ENCODE peak calls at places on chromosome 7, in seven cellular contexts. G is thoracic aorta, Q is uterus, S is IMR-90, H is fibroblast of villous mesenchyme, Z is brain microvascular endothelial cell, M is Peyer's patch. C is an unnamed sample.

GRCh38 chr7:116786791-116787443 is 75.5 kb upstream of the CAPZA2 start:
- DNase-seq in G (no peak), Q (no peak), S (peak; percentile 46), H (peak; percentile 40), Z (peak; percentile 41), M (no peak), C (peak; percentile 73)

GRCh38 chr7:147700702-147701101 is 889.9 kb upstream of the C7orf33 start:
- DNase-seq in G (no peak), Q (no peak), S (no peak), H (no peak), Z (no peak), M (no peak), C (peak; percentile 2)

GRCh38 chr7:55074008-55074499 is 55.2 kb downstream of the EGFR start:
- DNase-seq in G (no peak), Q (no peak), S (peak; percentile 79), H (peak; percentile 82), Z (peak; percentile 97), M (peak; percentile 84), C (peak; percentile 98)

GRCh38 chr7:129298268-129298893 is 73.6 kb downstream of the AHCYL2 start:
- DNase-seq in G (no peak), Q (peak; percentile 45), S (peak; percentile 51), H (peak; percentile 51), Z (peak; percentile 34), M (no peak), C (peak; percentile 69)

GRCh38 chr7:117072620-117073118 is 119.4 kb downstream of the ST7 start:
- DNase-seq in G (peak; percentile 52), Q (peak; percentile 23), S (peak; percentile 71), H (peak; percentile 47), Z (peak; percentile 74), M (no peak), C (peak; percentile 71)

GRCh38 chr7:143395187-143396149 is 13.2 kb downstream of the EPHA1 start:
- DNase-seq in G (no peak), Q (no peak), S (no peak), H (no peak), Z (no peak), M (peak; percentile 77), C (no peak)

GRCh38 chr7:158309844-158310763 is 277.5 kb downstream of the PTPRN2 start:
- DNase-seq in G (no peak), Q (no peak), S (no peak), H (no peak), Z (no peak), M (no peak), C (no peak)

GRCh38 chr7:22447008-22447407 is 53.0 kb downstream of the STEAP1B start:
- DNase-seq in G (no peak), Q (no peak), S (no peak), H (no peak), Z (no peak), M (no peak), C (no peak)

GRCh38 chr7:108073305-108074070 is 56.7 kb downstream of the LAMB4 start:
- DNase-seq in G (no peak), Q (no peak), S (no peak), H (peak; percentile 91), Z (no peak), M (peak; percentile 49), C (no peak)

GRCh38 chr7:139936760-139937310 is 107.8 kb downstream of the TBXAS1 start:
- DNase-seq in G (no peak), Q (peak; percentile 22), S (peak; percentile 88), H (peak; percentile 95), Z (peak; percentile 85), M (no peak), C (peak; percentile 94)

GRCh38 chr7:133491846-133492652 is 239.2 kb downstream of the EXOC4 start:
- DNase-seq in G (no peak), Q (no peak), S (peak; percentile 40), H (peak; percentile 89), Z (no peak), M (no peak), C (peak; percentile 13)

GRCh38 chr7:158585721-158586498 is 1.7 kb downstream of the PTPRN2 start:
- DNase-seq in G (no peak), Q (no peak), S (no peak), H (no peak), Z (no peak), M (peak; percentile 61), C (no peak)

GRCh38 chr7:98288064-98288823 is 6.8 kb downstream of the BRI3 start:
- DNase-seq in G (no peak), Q (no peak), S (no peak), H (no peak), Z (no peak), M (no peak), C (no peak)

GRCh38 chr7:55690-56248 is 136.6 kb upstream of the FAM20C start:
- DNase-seq in G (no peak), Q (no peak), S (no peak), H (no peak), Z (no peak), M (no peak), C (no peak)

GRCh38 chr7:117176311-117176710 is 146.5 kb downstream of the WNT2 start:
- DNase-seq in G (no peak), Q (no peak), S (no peak), H (peak; percentile 44), Z (no peak), M (no peak), C (no peak)

GRCh38 chr7:1537631-1538412 is 7.3 kb downstream of the MAFK start:
- DNase-seq in G (peak; percentile 93), Q (peak; percentile 96), S (peak; percentile 97), H (peak; percentile 98), Z (peak; percentile 100), M (peak; percentile 74), C (peak; percentile 99)

GRCh38 chr7:117283371-117283770 is 39.5 kb downstream of the WNT2 start:
- DNase-seq in G (no peak), Q (no peak), S (peak; percentile 93), H (peak; percentile 61), Z (peak; percentile 92), M (no peak), C (peak; percentile 62)

GRCh38 chr7:129790136-129790535 is 162.6 kb downstream of the UBE2H start:
- DNase-seq in G (no peak), Q (no peak), S (peak; percentile 67), H (no peak), Z (no peak), M (no peak), C (no peak)

GRCh38 chr7:93461350-93461749 is 113.2 kb downstream of the CALCR start:
- DNase-seq in G (no peak), Q (no peak), S (no peak), H (no peak), Z (no peak), M (no peak), C (peak; percentile 7)

GRCh38 chr7:5437987-5438386 is 14.4 kb upstream of the TNRC18 start:
- DNase-seq in G (no peak), Q (no peak), S (no peak), H (no peak), Z (no peak), M (no peak), C (no peak)

GRCh38 chr7:252981-253380 is 37.0 kb upstream of the FOXL3 start:
- DNase-seq in G (no peak), Q (no peak), S (no peak), H (no peak), Z (no peak), M (no peak), C (no peak)

GRCh38 chr7:133529861-133530260 is 277.0 kb downstream of the EXOC4 start:
- DNase-seq in G (no peak), Q (no peak), S (no peak), H (no peak), Z (no peak), M (no peak), C (no peak)

GRCh38 chr7:12685550-12685949 is 1.9 kb upstream of the ARL4A start:
- DNase-seq in G (peak; percentile 7), Q (no peak), S (peak; percentile 33), H (peak; percentile 75), Z (peak; percentile 39), M (no peak), C (peak; percentile 69)

GRCh38 chr7:45460379-45460778 is 113.8 kb upstream of the ADCY1 start:
- DNase-seq in G (no peak), Q (no peak), S (no peak), H (no peak), Z (no peak), M (no peak), C (no peak)

DNA sequence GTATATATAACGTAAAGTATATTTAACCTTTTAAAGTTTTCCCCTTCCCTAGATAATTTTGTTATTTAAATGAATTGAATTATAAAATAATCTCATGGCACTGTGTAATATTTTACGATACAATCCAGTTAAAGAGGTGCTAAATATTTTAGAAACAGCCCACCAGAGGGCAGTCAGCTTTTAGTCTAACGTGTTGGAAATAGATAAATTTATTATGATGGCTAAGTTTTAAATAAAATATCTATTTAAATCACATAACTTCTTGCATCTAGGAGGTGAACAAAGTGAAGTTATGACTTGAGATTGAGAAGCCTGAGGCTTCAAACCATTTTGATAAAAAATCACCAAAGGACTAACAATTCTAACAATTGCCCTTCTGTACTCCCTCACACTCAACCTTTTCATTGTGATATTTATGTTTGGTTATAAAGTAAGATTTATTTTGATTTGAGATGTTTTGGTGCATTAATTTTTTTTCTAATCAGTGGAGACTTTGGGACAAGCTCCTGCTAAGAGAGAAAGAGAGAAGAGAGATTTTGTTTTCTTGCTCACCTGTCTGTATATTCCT is 171.5 kb upstream of the SP4 start:
- DNase-seq in G (no peak), Q (no peak), S (peak; percentile 38), H (peak; percentile 56), Z (peak; percentile 45), M (no peak), C (peak; percentile 73)
- TF ChIP-seq CTCF in G (no peak), Q (no peak), S (peak; percentile 54), H (peak; percentile 49), Z (peak; percentile 35), M (peak; percentile 25), C (peak; percentile 56)

GRCh38 chr7:150897502-150898474 is 45.5 kb downstream of the AOC1 start:
- DNase-seq in G (no peak), Q (no peak), S (no peak), H (no peak), Z (no peak), M (no peak), C (peak; percentile 23)
- H3K4me3 ChIP-seq in G (no peak overlapping the region), Q (no peak overlapping the region), S (no peak overlapping the region), H (no peak overlapping the region), Z (no peak overlapping the region), M (no peak overlapping the region), C (no peak overlapping the region)

GRCh38 chr7:29619848-29620247 is 56.2 kb downstream of the PRR15 start:
- DNase-seq in G (no peak), Q (no peak), S (no peak), H (no peak), Z (no peak), M (no peak), C (no peak)

GRCh38 chr7:29619111-29619510 is 55.5 kb downstream of the PRR15 start:
- DNase-seq in G (no peak), Q (no peak), S (no peak), H (no peak), Z (no peak), M (no peak), C (no peak)

GRCh38 chr7:29620531-29620930 is 56.9 kb downstream of the PRR15 start:
- DNase-seq in G (no peak), Q (no peak), S (no peak), H (no peak), Z (no peak), M (no peak), C (no peak)

GRCh38 chr7:29623976-29624375 is 60.3 kb downstream of the PRR15 start:
- DNase-seq in G (no peak), Q (no peak), S (no peak), H (peak; percentile 12), Z (no peak), M (no peak), C (no peak)

GRCh38 chr7:29622335-29623265 is 59.0 kb downstream of the PRR15 start:
- DNase-seq in G (no peak), Q (no peak), S (peak; percentile 85), H (peak; percentile 77), Z (peak; percentile 91), M (no peak), C (peak; percentile 86)
- TF ChIP-seq CTCF in G (no peak), Q (no peak), S (no peak), H (no peak), Z (peak; percentile 11), M (no peak), C (no peak)

GRCh38 chr7:7972927-7973594 is 4.5 kb downstream of the GLCCI1 start:
- DNase-seq in G (no peak), Q (no peak), S (no peak), H (no peak), Z (no peak), M (no peak), C (no peak)
- H3K4me3 ChIP-seq in G (no peak overlapping the region), Q (no peak overlapping the region), S (no peak overlapping the region), H (no peak overlapping the region), Z (no peak overlapping the region), M (no peak overlapping the region), C (no peak overlapping the region)

C was measured in choroid plexus epithelial cell.